ENCODE peak calls at places on chromosomes 7 and 10, in four cellular contexts. One of them, this sample, is unnamed.

GRCh38 chr7:133268355-133268754 is 15.5 kb downstream of the EXOC4 start:
- DNase-seq in AG09309: no peak
- DNase-seq in A172: no peak
- DNase-seq in adipocyte: no peak
- DNase-seq in this sample: no peak

GRCh38 chr7:116911799-116912198 is 41.5 kb upstream of the ST7 start:
- DNase-seq in AG09309: no peak
- DNase-seq in A172: no peak
- DNase-seq in adipocyte: peak; percentile 11
- DNase-seq in this sample: no peak

GRCh38 chr7:36438211-36438610 is 48.5 kb downstream of the ANLN start:
- DNase-seq in AG09309: no peak
- DNase-seq in A172: no peak
- DNase-seq in adipocyte: no peak
- DNase-seq in this sample: no peak

GRCh38 chr7:43847496-43847895 is 21.8 kb downstream of the MRPS24 start:
- DNase-seq in AG09309: no peak
- DNase-seq in A172: peak; percentile 68
- DNase-seq in adipocyte: no peak
- DNase-seq in this sample: no peak

GRCh38 chr7:132386249-132386681 is 190.0 kb downstream of the PLXNA4 start:
- DNase-seq in AG09309: no peak
- DNase-seq in A172: peak; percentile 11
- DNase-seq in adipocyte: no peak
- DNase-seq in this sample: no peak

GRCh38 chr10:127300868-127301321 is 104.5 kb upstream of the INSYN2A start:
- DNase-seq in AG09309: no peak
- DNase-seq in A172: no peak
- DNase-seq in adipocyte: no peak
- DNase-seq in this sample: no peak

GRCh38 chr10:132311338-132311939 is 3.7 kb upstream of the STK32C start:
- DNase-seq in AG09309: no peak
- DNase-seq in A172: no peak
- DNase-seq in adipocyte: no peak
- DNase-seq in this sample: no peak

GRCh38 chr10:96212911-96213310 is 58.5 kb downstream of the BLNK start:
- DNase-seq in AG09309: no peak
- DNase-seq in A172: no peak
- DNase-seq in adipocyte: no peak
- DNase-seq in this sample: no peak

GRCh38 chr7:13851756-13852155 is 137.7 kb downstream of the ETV1 start:
- DNase-seq in AG09309: no peak
- DNase-seq in A172: no peak
- DNase-seq in adipocyte: peak; percentile 54
- DNase-seq in this sample: peak; percentile 76

GRCh38 chr7:66419210-66419609 is 209.5 kb upstream of the KCTD7 start:
- DNase-seq in AG09309: no peak
- DNase-seq in A172: no peak
- DNase-seq in adipocyte: no peak
- DNase-seq in this sample: no peak

GRCh38 chr7:47380325-47381131 is 201.4 kb downstream of the TNS3 start:
- DNase-seq in AG09309: no peak
- DNase-seq in A172: peak; percentile 55
- DNase-seq in adipocyte: peak; percentile 15
- DNase-seq in this sample: peak; percentile 27

GRCh38 chr7:26049081-26049480 is 102.9 kb upstream of the NFE2L3 start:
- DNase-seq in AG09309: no peak
- DNase-seq in A172: no peak
- DNase-seq in adipocyte: no peak
- DNase-seq in this sample: no peak

GRCh38 chr10:122525788-122526187 is 34.8 kb upstream of the DMBT1 start:
- DNase-seq in AG09309: no peak
- DNase-seq in A172: no peak
- DNase-seq in adipocyte: no peak
- DNase-seq in this sample: no peak

GRCh38 chr7:117313582-117313981 is 9.3 kb downstream of the WNT2 start:
- DNase-seq in AG09309: no peak
- DNase-seq in A172: no peak
- DNase-seq in adipocyte: peak; percentile 23
- DNase-seq in this sample: no peak

GRCh38 chr10:84261236-84261635 is 16.4 kb downstream of the RGR start:
- DNase-seq in AG09309: no peak
- DNase-seq in A172: no peak
- DNase-seq in adipocyte: no peak
- DNase-seq in this sample: no peak

GRCh38 chr10:122446668-122447410 is 7.6 kb upstream of the ARMS2 start:
- DNase-seq in AG09309: no peak
- DNase-seq in A172: no peak
- DNase-seq in adipocyte: peak; percentile 70
- DNase-seq in this sample: no peak

GRCh38 chr10:122481296-122482056 is 20.1 kb downstream of the HTRA1 start:
- DNase-seq in AG09309: no peak
- DNase-seq in A172: no peak
- DNase-seq in adipocyte: no peak
- DNase-seq in this sample: no peak